ENCODE peak calls at places on chromosomes 7 and 10, in six cellular contexts. One of them, this sample, is unnamed.
A peak's percentile ranks its signal among the peaks of the same experiment; 100 is the strongest.

GRCh38 chr10:19556666-19557065 is 259.6 kb upstream of the PLXDC2 start:
- DNase-seq in astrocyte: no peak
- DNase-seq in astrocyte of the spinal cord: no peak
- DNase-seq in choroid plexus epithelial cell: no peak
- DNase-seq in cardiac muscle cell: no peak
- DNase-seq in cardiac fibroblast: no peak
- DNase-seq in this sample: no peak

GRCh38 chr7:48296976-48297375 is 125.7 kb downstream of the ABCA13 start:
- DNase-seq in astrocyte: no peak
- DNase-seq in astrocyte of the spinal cord: no peak
- DNase-seq in choroid plexus epithelial cell: no peak
- DNase-seq in cardiac muscle cell: no peak
- DNase-seq in cardiac fibroblast: no peak
- DNase-seq in this sample: peak; percentile 17

GRCh38 chr7:117086788-117087187 is 133.5 kb downstream of the ST7 start:
- DNase-seq in astrocyte: peak; percentile 53
- DNase-seq in astrocyte of the spinal cord: peak; percentile 20
- DNase-seq in choroid plexus epithelial cell: peak; percentile 59
- DNase-seq in cardiac muscle cell: no peak
- DNase-seq in cardiac fibroblast: peak; percentile 31
- DNase-seq in this sample: no peak

GRCh38 chr10:123009105-123009805 is 449 bp downstream of the ACADSB start:
- DNase-seq in astrocyte: no peak
- DNase-seq in astrocyte of the spinal cord: peak; percentile 17
- DNase-seq in choroid plexus epithelial cell: no peak
- DNase-seq in cardiac muscle cell: peak; percentile 43
- DNase-seq in cardiac fibroblast: peak; percentile 7
- DNase-seq in this sample: peak; percentile 4

GRCh38 chr10:128318868-128319267 is 192.6 kb upstream of the MKI67 start:
- DNase-seq in astrocyte: no peak
- DNase-seq in astrocyte of the spinal cord: no peak
- DNase-seq in choroid plexus epithelial cell: no peak
- DNase-seq in cardiac muscle cell: no peak
- DNase-seq in cardiac fibroblast: no peak
- DNase-seq in this sample: no peak

GRCh38 chr10:132585732-132586722 is 48.4 kb downstream of the INPP5A start:
- DNase-seq in astrocyte: no peak
- DNase-seq in astrocyte of the spinal cord: no peak
- DNase-seq in choroid plexus epithelial cell: no peak
- DNase-seq in cardiac muscle cell: no peak
- DNase-seq in cardiac fibroblast: no peak
- DNase-seq in this sample: no peak

GRCh38 chr10:14532473-14533251 is 201.9 kb upstream of the FRMD4A start:
- DNase-seq in astrocyte: peak; percentile 22
- DNase-seq in astrocyte of the spinal cord: no peak
- DNase-seq in choroid plexus epithelial cell: no peak
- DNase-seq in cardiac muscle cell: no peak
- DNase-seq in cardiac fibroblast: no peak
- DNase-seq in this sample: no peak

GRCh38 chr7:113118074-113118959 is at the start of gene SMIM30:
- DNase-seq in astrocyte: peak; percentile 76
- DNase-seq in astrocyte of the spinal cord: peak; percentile 94
- DNase-seq in choroid plexus epithelial cell: peak; percentile 93
- DNase-seq in cardiac muscle cell: peak; percentile 96
- DNase-seq in cardiac fibroblast: peak; percentile 93
- DNase-seq in this sample: peak; percentile 85

GRCh38 chr7:152760384-152761115 is 998 bp downstream of the ACTR3B start:
- DNase-seq in astrocyte: no peak
- DNase-seq in astrocyte of the spinal cord: peak; percentile 31
- DNase-seq in choroid plexus epithelial cell: peak; percentile 21
- DNase-seq in cardiac muscle cell: peak; percentile 9
- DNase-seq in cardiac fibroblast: peak; percentile 3
- DNase-seq in this sample: peak; percentile 10

GRCh38 chr7:157097056-157097329 is 41.7 kb upstream of the UBE3C start:
- DNase-seq in astrocyte: no peak
- DNase-seq in astrocyte of the spinal cord: no peak
- DNase-seq in choroid plexus epithelial cell: no peak
- DNase-seq in cardiac muscle cell: no peak
- DNase-seq in cardiac fibroblast: no peak
- DNase-seq in this sample: no peak
- H3K4me3 ChIP-seq in astrocyte: no peak overlapping the region
- H3K4me3 ChIP-seq in astrocyte of the spinal cord: no peak overlapping the region
- H3K4me3 ChIP-seq in choroid plexus epithelial cell: no peak overlapping the region
- H3K4me3 ChIP-seq in cardiac muscle cell: no peak overlapping the region
- H3K4me3 ChIP-seq in cardiac fibroblast: no peak overlapping the region
- H3K4me3 ChIP-seq in this sample: no peak overlapping the region

GRCh38 chr10:77973276-77973675 is 46.7 kb upstream of the DLG5 start:
- DNase-seq in astrocyte: no peak
- DNase-seq in astrocyte of the spinal cord: no peak
- DNase-seq in choroid plexus epithelial cell: no peak
- DNase-seq in cardiac muscle cell: no peak
- DNase-seq in cardiac fibroblast: no peak
- DNase-seq in this sample: no peak

GRCh38 chr10:77975086-77975666 is 48.6 kb upstream of the DLG5 start:
- DNase-seq in astrocyte: no peak
- DNase-seq in astrocyte of the spinal cord: no peak
- DNase-seq in choroid plexus epithelial cell: no peak
- DNase-seq in cardiac muscle cell: no peak
- DNase-seq in cardiac fibroblast: no peak
- DNase-seq in this sample: no peak

GRCh38 chr10:77972148-77972547 is 45.6 kb upstream of the DLG5 start:
- DNase-seq in astrocyte: no peak
- DNase-seq in astrocyte of the spinal cord: no peak
- DNase-seq in choroid plexus epithelial cell: no peak
- DNase-seq in cardiac muscle cell: no peak
- DNase-seq in cardiac fibroblast: no peak
- DNase-seq in this sample: no peak

GRCh38 chr10:77977016-77977415 is 50.5 kb upstream of the DLG5 start:
- DNase-seq in astrocyte: no peak
- DNase-seq in astrocyte of the spinal cord: no peak
- DNase-seq in choroid plexus epithelial cell: no peak
- DNase-seq in cardiac muscle cell: no peak
- DNase-seq in cardiac fibroblast: no peak
- DNase-seq in this sample: no peak

GRCh38 chr10:77974396-77975074 is 48.0 kb upstream of the DLG5 start:
- DNase-seq in astrocyte: peak; percentile 18
- DNase-seq in astrocyte of the spinal cord: peak; percentile 63
- DNase-seq in choroid plexus epithelial cell: peak; percentile 84
- DNase-seq in cardiac muscle cell: peak; percentile 67
- DNase-seq in cardiac fibroblast: peak; percentile 62
- DNase-seq in this sample: peak; percentile 70
- TF ChIP-seq CTCF in astrocyte: peak; percentile 40
- TF ChIP-seq CTCF in astrocyte of the spinal cord: peak; percentile 57
- TF ChIP-seq CTCF in choroid plexus epithelial cell: peak; percentile 79
- TF ChIP-seq CTCF in cardiac muscle cell: peak; percentile 49
- TF ChIP-seq CTCF in cardiac fibroblast: peak; percentile 52
- TF ChIP-seq CTCF in this sample: peak; percentile 50

GRCh38 chr7:6443372-6443941 is 4.3 kb downstream of the DAGLB start:
- DNase-seq in astrocyte: peak; percentile 94
- DNase-seq in astrocyte of the spinal cord: peak; percentile 88
- DNase-seq in choroid plexus epithelial cell: peak; percentile 93
- DNase-seq in cardiac muscle cell: no peak
- DNase-seq in cardiac fibroblast: peak; percentile 87
- DNase-seq in this sample: peak; percentile 92

GRCh38 chr7:6446977-6447588 is 671 bp downstream of the DAGLB start:
- DNase-seq in astrocyte: peak; percentile 77
- DNase-seq in astrocyte of the spinal cord: peak; percentile 79
- DNase-seq in choroid plexus epithelial cell: peak; percentile 77
- DNase-seq in cardiac muscle cell: peak; percentile 62
- DNase-seq in cardiac fibroblast: peak; percentile 86
- DNase-seq in this sample: peak; percentile 91

GRCh38 chr7:6447589-6448210 is at the start of gene DAGLB:
- DNase-seq in astrocyte: peak; percentile 63
- DNase-seq in astrocyte of the spinal cord: peak; percentile 90
- DNase-seq in choroid plexus epithelial cell: peak; percentile 94
- DNase-seq in cardiac muscle cell: peak; percentile 96
- DNase-seq in cardiac fibroblast: peak; percentile 93
- DNase-seq in this sample: peak; percentile 90

GRCh38 chr7:6442114-6442513 is 5.6 kb downstream of the DAGLB start:
- DNase-seq in astrocyte: peak; percentile 67
- DNase-seq in astrocyte of the spinal cord: peak; percentile 82
- DNase-seq in choroid plexus epithelial cell: peak; percentile 97
- DNase-seq in cardiac muscle cell: no peak
- DNase-seq in cardiac fibroblast: peak; percentile 58
- DNase-seq in this sample: peak; percentile 89

DNA sequence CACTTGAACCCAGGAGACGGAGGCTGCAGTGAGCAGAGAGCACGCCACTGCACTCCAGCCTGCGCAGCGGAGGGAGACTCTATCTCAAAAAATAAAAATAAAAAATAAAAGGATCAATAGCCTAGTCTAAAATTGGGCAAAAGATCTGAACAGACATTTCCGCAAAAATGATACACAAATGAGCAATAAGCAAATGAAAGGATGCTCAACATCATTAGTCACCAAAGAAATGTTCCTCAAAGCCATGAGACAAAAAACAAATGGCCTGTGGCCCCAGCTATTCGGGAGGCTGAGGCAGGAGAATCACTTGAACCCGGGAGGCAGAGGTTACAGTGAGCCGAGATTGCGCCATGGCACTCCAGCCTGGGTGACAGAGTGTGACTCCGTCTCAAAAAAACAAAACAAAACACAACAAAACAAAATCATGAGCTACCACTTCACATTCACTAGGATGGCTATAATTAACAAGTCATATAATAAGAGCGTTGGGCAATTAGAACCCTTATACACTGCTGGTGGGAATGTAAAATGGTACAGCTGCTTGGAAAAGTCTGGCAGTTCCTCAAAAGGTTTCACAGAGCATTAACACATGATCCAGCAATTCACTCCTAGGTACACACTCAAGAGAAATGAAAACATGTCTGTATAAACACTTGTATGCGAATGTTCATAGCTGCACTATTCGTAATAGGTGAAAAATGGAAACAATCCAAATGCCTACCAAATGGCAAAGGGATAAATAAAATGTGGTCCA is 3.1 kb downstream of the DAGLB start:
- DNase-seq in astrocyte: peak; percentile 60
- DNase-seq in astrocyte of the spinal cord: no peak
- DNase-seq in choroid plexus epithelial cell: no peak
- DNase-seq in cardiac muscle cell: no peak
- DNase-seq in cardiac fibroblast: no peak
- DNase-seq in this sample: no peak
- H3K4me3 ChIP-seq in astrocyte: no peak overlapping the region
- H3K4me3 ChIP-seq in astrocyte of the spinal cord: no peak overlapping the region
- H3K4me3 ChIP-seq in choroid plexus epithelial cell: no peak overlapping the region
- H3K4me3 ChIP-seq in cardiac muscle cell: no peak overlapping the region
- H3K4me3 ChIP-seq in cardiac fibroblast: no peak overlapping the region
- H3K4me3 ChIP-seq in this sample: no peak overlapping the region

DNA sequence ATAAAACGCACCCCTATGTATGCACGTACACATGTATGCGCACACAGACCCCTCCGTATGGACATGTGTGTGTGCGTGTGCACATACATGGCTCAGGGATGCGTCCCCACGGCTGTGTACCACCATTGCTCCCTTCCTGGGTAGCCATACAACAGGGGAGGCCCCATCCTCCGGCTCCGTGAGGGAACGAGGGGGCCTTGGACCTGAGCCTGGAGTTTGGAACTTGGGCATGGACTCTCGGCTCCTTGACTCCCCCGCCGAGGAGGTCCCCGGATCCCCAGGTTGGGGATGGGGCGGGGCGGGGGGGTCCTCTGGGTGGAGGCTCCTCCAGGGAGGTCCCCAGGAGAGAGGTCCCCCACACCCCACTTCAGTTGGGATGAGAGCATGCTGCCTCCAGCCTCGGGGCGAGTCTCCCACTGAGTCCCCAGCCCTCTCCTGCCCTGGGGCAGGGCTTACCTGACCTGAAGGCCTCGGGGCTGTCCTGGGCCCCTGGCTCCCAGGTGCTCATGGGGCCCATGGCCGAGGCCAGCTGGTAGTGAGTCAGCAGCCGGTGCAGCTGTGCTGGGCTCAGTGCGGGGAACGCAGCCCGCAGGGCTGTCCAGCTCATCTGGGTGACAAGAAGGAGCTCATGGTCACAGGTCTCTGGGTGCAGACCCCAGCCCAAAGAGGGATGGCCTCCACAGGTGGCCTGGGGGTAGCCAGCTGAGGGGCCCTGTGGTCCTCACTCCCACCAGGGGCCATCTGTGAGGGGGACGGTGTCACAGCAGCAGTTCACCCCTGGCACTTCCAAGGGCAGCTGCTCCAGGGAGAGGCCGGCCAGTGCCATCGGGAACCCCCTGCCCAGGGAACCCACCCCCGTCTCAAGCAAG is 29.9 kb downstream of the AP5Z1 start:
- DNase-seq in astrocyte: no peak
- DNase-seq in astrocyte of the spinal cord: no peak
- DNase-seq in choroid plexus epithelial cell: no peak
- DNase-seq in cardiac muscle cell: no peak
- DNase-seq in cardiac fibroblast: no peak
- DNase-seq in this sample: no peak
- TF ChIP-seq CTCF in astrocyte: no peak
- TF ChIP-seq CTCF in astrocyte of the spinal cord: no peak
- TF ChIP-seq CTCF in choroid plexus epithelial cell: no peak
- TF ChIP-seq CTCF in cardiac muscle cell: no peak
- TF ChIP-seq CTCF in cardiac fibroblast: no peak
- TF ChIP-seq CTCF in this sample: no peak

DNA sequence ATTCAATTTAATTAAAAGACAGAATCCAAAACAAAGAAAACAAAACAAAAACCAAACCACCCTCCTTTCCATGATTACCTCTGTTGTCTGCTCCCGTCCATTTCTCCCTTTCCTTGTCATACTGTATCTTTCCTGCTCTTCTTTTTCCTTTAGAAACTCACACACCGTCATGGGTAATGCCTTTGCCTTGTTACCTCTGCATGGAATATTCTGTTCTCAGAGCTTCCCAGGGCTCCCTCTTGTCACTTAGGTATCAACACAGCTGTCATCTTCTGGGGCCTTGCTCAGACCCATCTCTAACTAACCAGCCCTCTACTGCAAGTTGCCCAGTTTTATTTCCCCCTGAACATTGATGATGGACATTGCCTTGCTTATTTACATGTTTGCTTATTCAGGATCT is 30.2 kb upstream of the GIMAP8 start:
- DNase-seq in astrocyte: no peak
- DNase-seq in astrocyte of the spinal cord: no peak
- DNase-seq in choroid plexus epithelial cell: no peak
- DNase-seq in cardiac muscle cell: no peak
- DNase-seq in cardiac fibroblast: no peak
- DNase-seq in this sample: no peak
- H3K4me3 ChIP-seq in astrocyte: no peak overlapping the region
- H3K4me3 ChIP-seq in astrocyte of the spinal cord: no peak overlapping the region
- H3K4me3 ChIP-seq in choroid plexus epithelial cell: no peak overlapping the region
- H3K4me3 ChIP-seq in cardiac muscle cell: no peak overlapping the region
- H3K4me3 ChIP-seq in cardiac fibroblast: no peak overlapping the region
- H3K4me3 ChIP-seq in this sample: no peak overlapping the region

GRCh38 chr10:103111031-103111917 is 81.8 kb downstream of the NT5C2 start:
- DNase-seq in astrocyte: peak; percentile 31
- DNase-seq in astrocyte of the spinal cord: peak; percentile 67
- DNase-seq in choroid plexus epithelial cell: peak; percentile 82
- DNase-seq in cardiac muscle cell: peak; percentile 20
- DNase-seq in cardiac fibroblast: peak; percentile 55
- DNase-seq in this sample: peak; percentile 52
- TF ChIP-seq CTCF in astrocyte: no peak
- TF ChIP-seq CTCF in astrocyte of the spinal cord: no peak
- TF ChIP-seq CTCF in choroid plexus epithelial cell: peak; percentile 13
- TF ChIP-seq CTCF in cardiac muscle cell: no peak
- TF ChIP-seq CTCF in cardiac fibroblast: no peak
- TF ChIP-seq CTCF in this sample: no peak

GRCh38 chr10:21524131-21524525 is 1.4 kb downstream of the SKIDA1 start:
- DNase-seq in astrocyte: no peak
- DNase-seq in astrocyte of the spinal cord: no peak
- DNase-seq in choroid plexus epithelial cell: no peak
- DNase-seq in cardiac muscle cell: no peak
- DNase-seq in cardiac fibroblast: no peak
- DNase-seq in this sample: no peak
- H3K4me3 ChIP-seq in astrocyte: peak overlapping the region; percentile 69
- H3K4me3 ChIP-seq in astrocyte of the spinal cord: peak overlapping the region; percentile 63
- H3K4me3 ChIP-seq in choroid plexus epithelial cell: peak overlapping the region; percentile 65
- H3K4me3 ChIP-seq in cardiac muscle cell: peak overlapping the region; percentile 53
- H3K4me3 ChIP-seq in cardiac fibroblast: no peak overlapping the region
- H3K4me3 ChIP-seq in this sample: peak overlapping the region; percentile 76

This sample was measured in fibroblast of mammary gland.